ENCODE peak calls at places on chromosomes 11 and 22, in five cellular contexts. L is GM12865; N is activated CD8-positive, alpha-beta memory T cell treated with anti-CD3 and anti-CD28 coated beads, Interleukin-2, amount 50 U/mL, for 48 hours; K is EL; D is ELF-1. V is an unnamed sample.

GRCh38 chr11:111066861-111067260 is 178.7 kb upstream of the POU2AF2 start:
- DNase-seq in N (no peak), K (peak), D (no peak), L (no peak), V (no peak)

GRCh38 chr11:126978911-126979310 is 21.7 kb downstream of the KIRREL3 start:
- DNase-seq in D (no peak), K (no peak), L (no peak), N (no peak), V (no peak)

GRCh38 chr22:48299124-48299523 is 1528.5 kb downstream of the BRD1 start:
- DNase-seq in K (no peak), L (no peak), D (no peak), N (no peak), V (no peak)

GRCh38 chr11:65501530-65502273 is 2.9 kb downstream of the MALAT1 start:
- DNase-seq in N (no peak), K (peak), L (peak), D (no peak), V (peak)

GRCh38 chr11:65871811-65872548 is 620 bp downstream of the EFEMP2 start:
- DNase-seq in L (no peak), K (peak), N (no peak), D (peak), V (no peak)

GRCh38 chr11:62337682-62338181 is 484 bp downstream of the ASRGL1 start:
- DNase-seq in N (peak), L (peak), K (peak), D (peak), V (peak)

GRCh38 chr22:21047730-21048129 is 2.0 kb downstream of the LRRC74B start:
- DNase-seq in L (no peak), D (no peak), K (no peak), N (no peak), V (no peak)

GRCh38 chr11:22304337-22304961 is 33.7 kb upstream of the SLC17A6 start:
- DNase-seq in N (no peak), D (peak), L (peak), K (peak), V (peak)

GRCh38 chr11:120027546-120028180 is 110.2 kb downstream of the TRIM29 start:
- DNase-seq in K (no peak), D (no peak), N (no peak), L (no peak), V (no peak)

GRCh38 chr11:81869337-81870065 is 864.2 kb downstream of the FAM181B start:
- DNase-seq in K (no peak), N (peak), D (no peak), L (peak), V (peak)

GRCh38 chr11:107799245-107799859 is 59.2 kb downstream of the SLC35F2 start:
- DNase-seq in K (peak), D (peak), N (peak), L (peak), V (peak)

GRCh38 chr11:116790167-116791001 is 1.3 kb downstream of the APOA5 start:
- DNase-seq in L (no peak), D (no peak), K (no peak), N (no peak), V (no peak)

GRCh38 chr11:43833657-43834073 is 47.0 kb upstream of the ALKBH3 start:
- DNase-seq in L (no peak), N (no peak), K (peak), D (no peak), V (no peak)

GRCh38 chr22:20111045-20111688 is 4.7 kb upstream of the RANBP1 start:
- DNase-seq in K (no peak), D (peak), L (peak), N (peak), V (peak)

GRCh38 chr11:70547386-70547785 is 149.1 kb downstream of the CTTN start:
- DNase-seq in L (no peak), N (no peak), K (no peak), D (no peak), V (no peak)

GRCh38 chr11:33366918-33367317 is 109.7 kb downstream of the HIPK3 start:
- DNase-seq in N (no peak), K (no peak), L (no peak), D (no peak), V (no peak)

GRCh38 chr11:1659478-1659877 is 29.9 kb downstream of the KRTAP5-5 start:
- DNase-seq in D (no peak), N (no peak), L (no peak), K (no peak), V (no peak)

GRCh38 chr22:20137671-20138416 is 6.2 kb downstream of the ZDHHC8 start:
- DNase-seq in N (no peak), D (no peak), K (no peak), L (no peak), V (no peak)